ENCODE peak calls at places on chromosomes 11 and 22, in six cellular contexts. One of them, this sample, is unnamed.

GRCh38 chr11:3922056-3922455 is 66.6 kb downstream of the STIM1 start:
- DNase-seq in vagina: no peak
- DNase-seq in OCI-LY7: no peak
- DNase-seq in BE2C: no peak
- DNase-seq in pancreas: no peak
- DNase-seq in kidney: no peak
- DNase-seq in this sample: no peak

GRCh38 chr11:111047376-111047775 is 198.1 kb upstream of the POU2AF2 start:
- DNase-seq in vagina: no peak
- DNase-seq in OCI-LY7: no peak
- DNase-seq in BE2C: no peak
- DNase-seq in pancreas: no peak
- DNase-seq in kidney: no peak
- DNase-seq in this sample: no peak

GRCh38 chr22:32018056-32018455 is 25.0 kb upstream of the SLC5A1 start:
- DNase-seq in vagina: no peak
- DNase-seq in OCI-LY7: no peak
- DNase-seq in BE2C: no peak
- DNase-seq in pancreas: no peak
- DNase-seq in kidney: no peak
- DNase-seq in this sample: no peak

GRCh38 chr11:108019870-108020540 is 11.3 kb downstream of the CUL5 start:
- DNase-seq in vagina: no peak
- DNase-seq in OCI-LY7: no peak
- DNase-seq in BE2C: no peak
- DNase-seq in pancreas: no peak
- DNase-seq in kidney: no peak
- DNase-seq in this sample: no peak

GRCh38 chr11:33507967-33508366 is 192.7 kb downstream of the C11orf91 start:
- DNase-seq in vagina: no peak
- DNase-seq in OCI-LY7: no peak
- DNase-seq in BE2C: peak; percentile 9
- DNase-seq in pancreas: no peak
- DNase-seq in kidney: no peak
- DNase-seq in this sample: no peak

GRCh38 chr11:127493330-127493729 is 492.8 kb upstream of the KIRREL3 start:
- DNase-seq in vagina: no peak
- DNase-seq in OCI-LY7: peak; percentile 10
- DNase-seq in BE2C: peak; percentile 14
- DNase-seq in pancreas: no peak
- DNase-seq in kidney: no peak
- DNase-seq in this sample: no peak

GRCh38 chr11:75261474-75261847 is 20.9 kb downstream of the TPBGL start:
- DNase-seq in vagina: no peak
- DNase-seq in OCI-LY7: no peak
- DNase-seq in BE2C: peak; percentile 3
- DNase-seq in pancreas: peak; percentile 48
- DNase-seq in kidney: no peak
- DNase-seq in this sample: peak; percentile 16

GRCh38 chr22:26648011-26648497 is 9.3 kb upstream of the MIAT start:
- DNase-seq in vagina: no peak
- DNase-seq in OCI-LY7: peak; percentile 67
- DNase-seq in BE2C: peak; percentile 75
- DNase-seq in pancreas: no peak
- DNase-seq in kidney: no peak
- DNase-seq in this sample: no peak

GRCh38 chr11:28939381-28939780 is 831.2 kb downstream of the METTL15 start:
- DNase-seq in vagina: no peak
- DNase-seq in OCI-LY7: no peak
- DNase-seq in BE2C: no peak
- DNase-seq in pancreas: no peak
- DNase-seq in kidney: no peak
- DNase-seq in this sample: no peak

GRCh38 chr11:65314501-65315203 is at the start of gene CDC42EP2:
- DNase-seq in vagina: no peak
- DNase-seq in OCI-LY7: peak; percentile 74
- DNase-seq in BE2C: peak; percentile 82
- DNase-seq in pancreas: peak; percentile 97
- DNase-seq in kidney: peak; percentile 96
- DNase-seq in this sample: peak; percentile 85

GRCh38 chr11:120186799-120187591 is 23.8 kb upstream of the OAF start:
- DNase-seq in vagina: no peak
- DNase-seq in OCI-LY7: no peak
- DNase-seq in BE2C: no peak
- DNase-seq in pancreas: peak; percentile 62
- DNase-seq in kidney: no peak
- DNase-seq in this sample: no peak

GRCh38 chr11:62466444-62466843 is 47.6 kb downstream of the SCGB1A1 start:
- DNase-seq in vagina: no peak
- DNase-seq in OCI-LY7: no peak
- DNase-seq in BE2C: no peak
- DNase-seq in pancreas: no peak
- DNase-seq in kidney: no peak
- DNase-seq in this sample: no peak

GRCh38 chr11:29527391-29527936 is 489.4 kb downstream of the KCNA4 start:
- DNase-seq in vagina: no peak
- DNase-seq in OCI-LY7: peak; percentile 65
- DNase-seq in BE2C: no peak
- DNase-seq in pancreas: no peak
- DNase-seq in kidney: no peak
- DNase-seq in this sample: no peak

GRCh38 chr11:12449961-12450715 is 72.8 kb downstream of the PARVA start:
- DNase-seq in vagina: no peak
- DNase-seq in OCI-LY7: no peak
- DNase-seq in BE2C: no peak
- DNase-seq in pancreas: no peak
- DNase-seq in kidney: no peak
- DNase-seq in this sample: no peak

GRCh38 chr22:29660021-29660420 is 56.6 kb downstream of the NF2 start:
- DNase-seq in vagina: no peak
- DNase-seq in OCI-LY7: no peak
- DNase-seq in BE2C: no peak
- DNase-seq in pancreas: no peak
- DNase-seq in kidney: no peak
- DNase-seq in this sample: no peak

GRCh38 chr11:13118194-13118593 is 109.1 kb downstream of the RASSF10 start:
- DNase-seq in vagina: no peak
- DNase-seq in OCI-LY7: no peak
- DNase-seq in BE2C: no peak
- DNase-seq in pancreas: no peak
- DNase-seq in kidney: no peak
- DNase-seq in this sample: peak; percentile 79

GRCh38 chr11:58628446-58628845 is 6.0 kb downstream of the CNTF start:
- DNase-seq in vagina: no peak
- DNase-seq in OCI-LY7: no peak
- DNase-seq in BE2C: no peak
- DNase-seq in pancreas: no peak
- DNase-seq in kidney: no peak
- DNase-seq in this sample: no peak

GRCh38 chr11:58632510-58632909 is 10.0 kb downstream of the CNTF start:
- DNase-seq in vagina: no peak
- DNase-seq in OCI-LY7: no peak
- DNase-seq in BE2C: no peak
- DNase-seq in pancreas: no peak
- DNase-seq in kidney: no peak
- DNase-seq in this sample: no peak

GRCh38 chr11:58626915-58627483 is 4.5 kb downstream of the CNTF start:
- DNase-seq in vagina: no peak
- DNase-seq in OCI-LY7: peak; percentile 18
- DNase-seq in BE2C: no peak
- DNase-seq in pancreas: no peak
- DNase-seq in kidney: no peak
- DNase-seq in this sample: no peak

GRCh38 chr11:58631378-58631777 is 8.9 kb downstream of the CNTF start:
- DNase-seq in vagina: no peak
- DNase-seq in OCI-LY7: no peak
- DNase-seq in BE2C: no peak
- DNase-seq in pancreas: no peak
- DNase-seq in kidney: no peak
- DNase-seq in this sample: no peak

DNA sequence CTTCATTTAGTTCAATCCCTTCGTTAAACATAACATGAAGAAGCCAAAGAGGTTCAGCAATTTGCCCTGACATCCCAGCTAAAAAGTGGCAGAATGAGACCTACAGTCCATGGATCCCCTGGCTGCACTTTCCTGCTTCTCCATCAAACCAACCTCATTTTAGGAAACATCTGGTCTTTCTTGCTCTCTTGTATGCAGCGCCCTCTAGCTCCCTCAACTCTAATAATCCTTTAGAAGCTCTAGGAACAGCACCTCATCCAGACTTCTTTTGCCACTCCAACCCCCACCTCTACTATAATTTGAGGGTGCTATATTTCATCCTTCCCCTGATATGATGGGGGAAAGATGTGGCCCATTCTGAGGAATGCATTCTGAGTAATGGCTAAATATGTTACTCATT is 7.4 kb downstream of the CNTF start:
- DNase-seq in vagina: no peak
- DNase-seq in OCI-LY7: peak; percentile 57
- DNase-seq in BE2C: peak; percentile 11
- DNase-seq in pancreas: no peak
- DNase-seq in kidney: no peak
- DNase-seq in this sample: no peak
- TF ChIP-seq CTCF in vagina: no peak
- TF ChIP-seq CTCF in OCI-LY7: peak; percentile 85
- TF ChIP-seq CTCF in BE2C: peak; percentile 57
- TF ChIP-seq CTCF in pancreas: no peak
- TF ChIP-seq CTCF in kidney: peak; percentile 44
- TF ChIP-seq CTCF in this sample: peak; percentile 55

GRCh38 chr11:2271077-2271326 is 614 bp upstream of the ASCL2 start:
- DNase-seq in vagina: no peak
- DNase-seq in OCI-LY7: no peak
- DNase-seq in BE2C: no peak
- DNase-seq in pancreas: peak; percentile 61
- DNase-seq in kidney: peak; percentile 90
- DNase-seq in this sample: peak; percentile 49
- H3K4me3 ChIP-seq in vagina: peak overlapping the region; percentile 62
- H3K4me3 ChIP-seq in OCI-LY7: no peak overlapping the region
- H3K4me3 ChIP-seq in BE2C: no peak overlapping the region
- H3K4me3 ChIP-seq in pancreas: no peak overlapping the region
- H3K4me3 ChIP-seq in kidney: no peak overlapping the region
- H3K4me3 ChIP-seq in this sample: peak overlapping the region; percentile 42

GRCh38 chr22:47540011-47540410 is 777.6 kb downstream of the TBC1D22A start:
- DNase-seq in vagina: no peak
- DNase-seq in OCI-LY7: no peak
- DNase-seq in BE2C: no peak
- DNase-seq in pancreas: no peak
- DNase-seq in kidney: no peak
- DNase-seq in this sample: no peak

GRCh38 chr22:47534150-47535133 is 772.0 kb downstream of the TBC1D22A start:
- DNase-seq in vagina: no peak
- DNase-seq in OCI-LY7: no peak
- DNase-seq in BE2C: no peak
- DNase-seq in pancreas: no peak
- DNase-seq in kidney: no peak
- DNase-seq in this sample: no peak

GRCh38 chr22:47535681-47536080 is 773.2 kb downstream of the TBC1D22A start:
- DNase-seq in vagina: no peak
- DNase-seq in OCI-LY7: no peak
- DNase-seq in BE2C: no peak
- DNase-seq in pancreas: no peak
- DNase-seq in kidney: no peak
- DNase-seq in this sample: no peak

GRCh38 chr22:47543447-47543846 is 781.0 kb downstream of the TBC1D22A start:
- DNase-seq in vagina: no peak
- DNase-seq in OCI-LY7: no peak
- DNase-seq in BE2C: no peak
- DNase-seq in pancreas: no peak
- DNase-seq in kidney: no peak
- DNase-seq in this sample: no peak

DNA sequence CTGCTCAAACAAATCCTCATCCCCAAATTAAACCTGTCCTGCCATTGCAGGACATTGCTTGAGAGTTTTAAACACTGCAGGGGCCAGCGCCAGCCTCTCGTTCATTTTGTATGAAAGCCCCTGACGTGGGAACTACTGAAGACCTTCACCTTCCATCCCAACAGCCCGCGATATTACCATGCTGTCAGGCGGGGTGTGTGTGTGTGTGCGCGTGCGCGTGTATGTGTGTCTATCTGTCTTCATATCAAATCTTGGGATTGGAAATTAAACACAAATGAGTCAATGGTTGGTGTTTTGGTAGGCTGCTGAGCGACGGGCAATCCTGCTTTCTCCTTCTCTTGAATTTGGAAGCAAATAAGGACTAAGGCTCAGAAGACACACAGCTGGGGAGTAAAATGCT is 776.9 kb downstream of the TBC1D22A start:
- DNase-seq in vagina: no peak
- DNase-seq in OCI-LY7: no peak
- DNase-seq in BE2C: no peak
- DNase-seq in pancreas: no peak
- DNase-seq in kidney: no peak
- DNase-seq in this sample: no peak
- H3K9me3 ChIP-seq in vagina: no peaks in the 10 kb centered on the region
- H3K9me3 ChIP-seq in OCI-LY7: no peaks in the 10 kb centered on the region
- H3K9me3 ChIP-seq in BE2C: no peaks in the 10 kb centered on the region
- H3K9me3 ChIP-seq in pancreas: no peaks in the 10 kb centered on the region
- H3K9me3 ChIP-seq in kidney: no peaks in the 10 kb centered on the region
- H3K9me3 ChIP-seq in this sample: peaks cover 2% of the 10 kb centered on the region

GRCh38 chr22:23179381-23180294 is 671 bp upstream of the BCR start:
- DNase-seq in vagina: no peak
- DNase-seq in OCI-LY7: peak; percentile 60
- DNase-seq in BE2C: no peak
- DNase-seq in pancreas: peak; percentile 67
- DNase-seq in kidney: peak; percentile 85
- DNase-seq in this sample: no peak

GRCh38 chr22:23181763-23182288 is 1.5 kb downstream of the BCR start:
- DNase-seq in vagina: no peak
- DNase-seq in OCI-LY7: no peak
- DNase-seq in BE2C: no peak
- DNase-seq in pancreas: no peak
- DNase-seq in kidney: no peak
- DNase-seq in this sample: no peak

GRCh38 chr22:23180893-23181762 is 819 bp downstream of the BCR start:
- DNase-seq in vagina: no peak
- DNase-seq in OCI-LY7: peak; percentile 43
- DNase-seq in BE2C: no peak
- DNase-seq in pancreas: peak; percentile 68
- DNase-seq in kidney: peak; percentile 82
- DNase-seq in this sample: no peak

GRCh38 chr22:23178512-23179254 is 1.6 kb upstream of the BCR start:
- DNase-seq in vagina: no peak
- DNase-seq in OCI-LY7: peak; percentile 70
- DNase-seq in BE2C: peak; percentile 80
- DNase-seq in pancreas: peak; percentile 88
- DNase-seq in kidney: peak; percentile 83
- DNase-seq in this sample: no peak

DNA sequence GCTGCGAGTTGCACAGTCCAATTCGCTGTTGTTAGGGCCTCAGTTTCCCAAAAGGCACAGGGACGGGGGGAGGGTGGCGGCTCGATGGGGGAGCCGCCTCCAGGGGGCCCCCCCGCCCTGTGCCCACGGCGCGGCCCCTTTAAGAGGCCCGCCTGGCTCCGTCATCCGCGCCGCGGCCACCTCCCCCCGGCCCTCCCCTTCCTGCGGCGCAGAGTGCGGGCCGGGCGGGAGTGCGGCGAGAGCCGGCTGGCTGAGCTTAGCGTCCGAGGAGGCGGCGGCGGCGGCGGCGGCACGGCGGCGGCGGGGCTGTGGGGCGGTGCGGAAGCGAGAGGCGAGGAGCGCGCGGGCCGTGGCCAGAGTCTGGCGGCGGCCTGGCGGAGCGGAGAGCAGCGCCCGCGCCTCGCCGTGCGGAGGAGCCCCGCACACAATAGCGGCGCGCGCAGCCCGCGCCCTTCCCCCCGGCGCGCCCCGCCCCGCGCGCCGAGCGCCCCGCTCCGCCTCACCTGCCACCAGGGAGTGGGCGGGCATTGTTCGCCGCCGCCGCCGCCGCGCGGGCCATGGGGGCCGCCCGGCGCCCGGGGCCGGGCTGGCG is at the start of gene BCR:
- DNase-seq in vagina: no peak
- DNase-seq in OCI-LY7: peak; percentile 77
- DNase-seq in BE2C: peak; percentile 77
- DNase-seq in pancreas: peak; percentile 89
- DNase-seq in kidney: peak; percentile 88
- DNase-seq in this sample: no peak
- TF ChIP-seq CTCF in vagina: no peak
- TF ChIP-seq CTCF in OCI-LY7: peak; percentile 53
- TF ChIP-seq CTCF in BE2C: no peak
- TF ChIP-seq CTCF in pancreas: no peak
- TF ChIP-seq CTCF in kidney: no peak
- TF ChIP-seq CTCF in this sample: peak; percentile 33